ENCODE peak calls at places on chromosomes 1 and 21, in seven cellular contexts. One of them, this sample, is unnamed. For H3K4me1, the result is how much of the 10 kb centered on the place peaks cover.

GRCh38 chr1:61192666-61193325 is 110.4 kb downstream of the NFIA start:
- DNase-seq in OCI-LY7: no peak
- DNase-seq in H9: no peak
- DNase-seq in endodermal cell: no peak
- DNase-seq in cardiac muscle cell: no peak
- DNase-seq in K562: no peak
- DNase-seq in fibroblast of lung: no peak
- DNase-seq in this sample: no peak

GRCh38 chr1:167052389-167052788 is 37.8 kb downstream of the GPA33 start:
- DNase-seq in cardiac muscle cell: peak
- DNase-seq in fibroblast of lung: no peak
- DNase-seq in K562: peak
- DNase-seq in endodermal cell: peak
- DNase-seq in OCI-LY7: peak
- DNase-seq in H9: peak
- DNase-seq in this sample: no peak

GRCh38 chr1:211616231-211617031 is 37.5 kb upstream of the SLC30A1 start:
- DNase-seq in fibroblast of lung: peak
- DNase-seq in endodermal cell: no peak
- DNase-seq in K562: no peak
- DNase-seq in H9: no peak
- DNase-seq in cardiac muscle cell: no peak
- DNase-seq in OCI-LY7: no peak
- DNase-seq in this sample: no peak

GRCh38 chr21:36608251-36608650 is 90.7 kb upstream of the SIM2 start:
- DNase-seq in endodermal cell: no peak
- DNase-seq in K562: no peak
- DNase-seq in H9: no peak
- DNase-seq in OCI-LY7: no peak
- DNase-seq in fibroblast of lung: no peak
- DNase-seq in cardiac muscle cell: no peak
- DNase-seq in this sample: no peak

GRCh38 chr1:213983589-213984386 is 4.0 kb upstream of the PROX1 start:
- DNase-seq in cardiac muscle cell: no peak
- DNase-seq in OCI-LY7: no peak
- DNase-seq in H9: no peak
- DNase-seq in fibroblast of lung: no peak
- DNase-seq in K562: no peak
- DNase-seq in endodermal cell: peak
- DNase-seq in this sample: no peak

GRCh38 chr21:43727571-43728466 is 8.9 kb downstream of the PDXK start:
- DNase-seq in K562: peak
- DNase-seq in OCI-LY7: no peak
- DNase-seq in cardiac muscle cell: no peak
- DNase-seq in H9: peak
- DNase-seq in endodermal cell: peak
- DNase-seq in fibroblast of lung: peak
- DNase-seq in this sample: peak

GRCh38 chr1:36351222-36351977 is 28.0 kb upstream of the EVA1B start:
- DNase-seq in fibroblast of lung: peak
- DNase-seq in K562: no peak
- DNase-seq in endodermal cell: no peak
- DNase-seq in H9: no peak
- DNase-seq in cardiac muscle cell: no peak
- DNase-seq in OCI-LY7: no peak
- DNase-seq in this sample: no peak

GRCh38 chr1:156151093-156151688 is 2.2 kb upstream of the SEMA4A start:
- DNase-seq in cardiac muscle cell: no peak
- DNase-seq in H9: no peak
- DNase-seq in fibroblast of lung: peak
- DNase-seq in K562: no peak
- DNase-seq in endodermal cell: no peak
- DNase-seq in OCI-LY7: peak
- DNase-seq in this sample: peak

GRCh38 chr1:160171352-160171751 is 19.0 kb upstream of the CASQ1 start:
- DNase-seq in cardiac muscle cell: no peak
- DNase-seq in endodermal cell: no peak
- DNase-seq in fibroblast of lung: no peak
- DNase-seq in K562: no peak
- DNase-seq in H9: no peak
- DNase-seq in OCI-LY7: no peak
- DNase-seq in this sample: no peak

GRCh38 chr1:97277891-97278662 is 556.5 kb downstream of the PTBP2 start:
- DNase-seq in OCI-LY7: no peak
- DNase-seq in cardiac muscle cell: no peak
- DNase-seq in K562: no peak
- DNase-seq in H9: no peak
- DNase-seq in fibroblast of lung: peak
- DNase-seq in endodermal cell: no peak
- DNase-seq in this sample: no peak

GRCh38 chr1:154405762-154406571 is 824 bp downstream of the IL6R start:
- DNase-seq in endodermal cell: peak
- DNase-seq in OCI-LY7: peak
- DNase-seq in cardiac muscle cell: peak
- DNase-seq in fibroblast of lung: peak
- DNase-seq in K562: peak
- DNase-seq in H9: no peak
- DNase-seq in this sample: peak

GRCh38 chr1:234902774-234903173 is 225.9 kb downstream of the TOMM20 start:
- DNase-seq in fibroblast of lung: no peak
- DNase-seq in H9: no peak
- DNase-seq in OCI-LY7: no peak
- DNase-seq in endodermal cell: no peak
- DNase-seq in cardiac muscle cell: no peak
- DNase-seq in K562: no peak
- DNase-seq in this sample: no peak

GRCh38 chr21:46126321-46127238 is 28.7 kb downstream of the COL6A2 start:
- DNase-seq in endodermal cell: peak
- DNase-seq in K562: no peak
- DNase-seq in fibroblast of lung: no peak
- DNase-seq in H9: peak
- DNase-seq in cardiac muscle cell: no peak
- DNase-seq in OCI-LY7: no peak
- DNase-seq in this sample: peak

GRCh38 chr1:161196521-161197451 is 2.1 kb downstream of the ADAMTS4 start:
- DNase-seq in cardiac muscle cell: no peak
- DNase-seq in fibroblast of lung: peak
- DNase-seq in H9: no peak
- DNase-seq in OCI-LY7: no peak
- DNase-seq in endodermal cell: peak
- DNase-seq in K562: no peak
- DNase-seq in this sample: peak

GRCh38 chr1:32486463-32487113 is 21.7 kb downstream of the ZBTB8B start:
- DNase-seq in H9: no peak
- DNase-seq in fibroblast of lung: no peak
- DNase-seq in K562: no peak
- DNase-seq in endodermal cell: no peak
- DNase-seq in cardiac muscle cell: no peak
- DNase-seq in OCI-LY7: no peak
- DNase-seq in this sample: no peak

GRCh38 chr1:230591676-230592075 is 50.6 kb upstream of the COG2 start:
- DNase-seq in H9: no peak
- DNase-seq in K562: no peak
- DNase-seq in cardiac muscle cell: no peak
- DNase-seq in endodermal cell: no peak
- DNase-seq in OCI-LY7: no peak
- DNase-seq in fibroblast of lung: no peak
- DNase-seq in this sample: no peak

GRCh38 chr1:21539933-21540332 is 30.7 kb downstream of the ALPL start:
- DNase-seq in fibroblast of lung: no peak
- DNase-seq in OCI-LY7: no peak
- DNase-seq in cardiac muscle cell: no peak
- DNase-seq in K562: no peak
- DNase-seq in H9: peak
- DNase-seq in endodermal cell: peak
- DNase-seq in this sample: no peak

DNA sequence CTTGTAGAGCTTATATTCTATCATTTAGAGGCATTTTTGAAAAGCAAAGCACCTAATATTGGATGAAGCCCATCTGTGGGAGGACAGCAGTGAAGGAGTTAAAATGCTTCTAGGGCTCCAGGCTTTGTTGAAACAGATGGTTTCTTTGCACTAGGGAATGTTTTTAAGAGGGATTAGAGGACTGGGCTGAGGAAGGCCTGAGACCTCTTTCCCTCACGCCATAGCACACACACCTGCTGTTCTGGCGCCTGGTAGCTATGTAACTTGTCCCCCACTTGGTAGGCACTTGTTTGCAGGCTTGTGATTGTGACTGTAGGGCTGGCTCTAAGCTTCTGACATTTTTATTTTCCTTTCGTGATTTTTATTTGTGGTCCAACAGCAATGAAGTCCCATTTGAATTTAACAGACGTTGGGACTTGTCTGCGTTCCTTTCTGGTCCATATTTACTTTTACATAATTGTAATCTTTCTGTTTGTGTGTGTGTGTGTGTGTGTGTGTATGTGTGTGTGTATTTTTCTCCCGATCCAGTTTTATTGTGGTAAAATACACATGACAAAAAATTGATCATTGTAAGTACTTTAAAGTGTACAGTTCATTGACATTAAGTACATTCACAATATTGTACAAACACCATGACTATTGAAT is 33.6 kb upstream of the MACF1 start:
- DNase-seq in cardiac muscle cell: peak
- DNase-seq in K562: no peak
- DNase-seq in fibroblast of lung: no peak
- DNase-seq in H9: peak
- DNase-seq in endodermal cell: peak
- DNase-seq in OCI-LY7: no peak
- DNase-seq in this sample: no peak
- H3K4me1 ChIP-seq in cardiac muscle cell: half or more
- H3K4me1 ChIP-seq in K562: under half
- H3K4me1 ChIP-seq in fibroblast of lung: under half
- H3K4me1 ChIP-seq in H9: under half
- H3K4me1 ChIP-seq in endodermal cell: under half
- H3K4me1 ChIP-seq in OCI-LY7: under half
- H3K4me1 ChIP-seq in this sample: half or more

GRCh38 chr1:241593186-241593585 is 47.0 kb downstream of the CHML start:
- DNase-seq in H9: no peak
- DNase-seq in K562: peak
- DNase-seq in fibroblast of lung: peak
- DNase-seq in OCI-LY7: no peak
- DNase-seq in cardiac muscle cell: no peak
- DNase-seq in endodermal cell: no peak
- DNase-seq in this sample: no peak

GRCh38 chr1:241590734-241591133 is 49.4 kb downstream of the CHML start:
- DNase-seq in K562: peak
- DNase-seq in endodermal cell: no peak
- DNase-seq in cardiac muscle cell: no peak
- DNase-seq in fibroblast of lung: no peak
- DNase-seq in OCI-LY7: no peak
- DNase-seq in H9: no peak
- DNase-seq in this sample: no peak

GRCh38 chr1:241592273-241592958 is 47.8 kb downstream of the CHML start:
- DNase-seq in endodermal cell: no peak
- DNase-seq in OCI-LY7: no peak
- DNase-seq in fibroblast of lung: no peak
- DNase-seq in H9: no peak
- DNase-seq in cardiac muscle cell: no peak
- DNase-seq in K562: peak
- DNase-seq in this sample: no peak

GRCh38 chr1:241591317-241591716 is 48.9 kb downstream of the CHML start:
- DNase-seq in cardiac muscle cell: no peak
- DNase-seq in endodermal cell: no peak
- DNase-seq in fibroblast of lung: no peak
- DNase-seq in K562: peak
- DNase-seq in OCI-LY7: no peak
- DNase-seq in H9: no peak
- DNase-seq in this sample: no peak

GRCh38 chr1:241591736-241592135 is 48.4 kb downstream of the CHML start:
- DNase-seq in fibroblast of lung: no peak
- DNase-seq in OCI-LY7: no peak
- DNase-seq in endodermal cell: no peak
- DNase-seq in H9: no peak
- DNase-seq in cardiac muscle cell: no peak
- DNase-seq in K562: peak
- DNase-seq in this sample: no peak
- TF ChIP-seq CTCF in fibroblast of lung: no peak
- TF ChIP-seq CTCF in OCI-LY7: no peak
- TF ChIP-seq CTCF in endodermal cell: no peak
- TF ChIP-seq CTCF in H9: no peak
- TF ChIP-seq CTCF in cardiac muscle cell: no peak
- TF ChIP-seq CTCF in K562: no peak
- TF ChIP-seq CTCF in this sample: no peak

GRCh38 chr1:10667815-10668214 is 128.6 kb downstream of the CASZ1 start:
- DNase-seq in OCI-LY7: no peak
- DNase-seq in fibroblast of lung: no peak
- DNase-seq in endodermal cell: no peak
- DNase-seq in K562: no peak
- DNase-seq in H9: no peak
- DNase-seq in cardiac muscle cell: no peak
- DNase-seq in this sample: no peak
- H3K4me1 ChIP-seq in OCI-LY7: under half
- H3K4me1 ChIP-seq in fibroblast of lung: under half
- H3K4me1 ChIP-seq in endodermal cell: under half
- H3K4me1 ChIP-seq in K562: under half
- H3K4me1 ChIP-seq in H9: under half
- H3K4me1 ChIP-seq in cardiac muscle cell: half or more
- H3K4me1 ChIP-seq in this sample: half or more

GRCh38 chr21:40852563-40852962 is 5.6 kb upstream of the DSCAM start:
- DNase-seq in cardiac muscle cell: no peak
- DNase-seq in OCI-LY7: no peak
- DNase-seq in H9: peak
- DNase-seq in endodermal cell: no peak
- DNase-seq in fibroblast of lung: no peak
- DNase-seq in K562: no peak
- DNase-seq in this sample: no peak
- TF ChIP-seq CTCF in cardiac muscle cell: no peak
- TF ChIP-seq CTCF in OCI-LY7: no peak
- TF ChIP-seq CTCF in H9: peak
- TF ChIP-seq CTCF in endodermal cell: peak
- TF ChIP-seq CTCF in fibroblast of lung: no peak
- TF ChIP-seq CTCF in K562: no peak
- TF ChIP-seq CTCF in this sample: no peak

GRCh38 chr1:8211251-8211619 is 106.7 kb upstream of the SLC45A1 start:
- DNase-seq in K562: no peak
- DNase-seq in fibroblast of lung: no peak
- DNase-seq in endodermal cell: no peak
- DNase-seq in OCI-LY7: no peak
- DNase-seq in cardiac muscle cell: no peak
- DNase-seq in H9: no peak
- DNase-seq in this sample: no peak
- H3K4me1 ChIP-seq in K562: under half
- H3K4me1 ChIP-seq in fibroblast of lung: under half
- H3K4me1 ChIP-seq in endodermal cell: under half
- H3K4me1 ChIP-seq in OCI-LY7: under half
- H3K4me1 ChIP-seq in cardiac muscle cell: under half
- H3K4me1 ChIP-seq in H9: under half
- H3K4me1 ChIP-seq in this sample: under half